ENCODE peak calls at places on chromosomes 16 and 17, in seven cellular contexts. T is activated CD4-positive, alpha-beta memory T cell treated with anti-CD3 and anti-CD28 coated beads for 36 hours; D is islet precursor cell; J is T follicular helper cell; R is esophagus muscularis mucosa; S is fibroblast of mammary gland; A is AML-193. E is an unnamed sample.

GRCh38 chr16:75546293-75546692 is 9.8 kb downstream of the TMEM231 start:
- DNase-seq in A (no peak), R (no peak), D (no peak), T (no peak), S (no peak), J (no peak), E (no peak)

GRCh38 chr16:8959921-8960787 is 3.6 kb downstream of the USP7 start:
- DNase-seq in D (no peak), J (no peak), S (peak; percentile 23), A (peak; percentile 42), T (peak; percentile 36), R (no peak), E (no peak)

GRCh38 chr17:2940352-2940751 is 123.1 kb downstream of the OR1D5 start:
- DNase-seq in R (no peak), T (no peak), A (no peak), D (peak; percentile 77), S (no peak), J (no peak), E (peak; percentile 23)

GRCh38 chr17:50768348-50768761 is 1.0 kb upstream of the ANKRD40CL start:
- DNase-seq in D (no peak), R (peak; percentile 86), S (no peak), T (no peak), A (no peak), J (no peak), E (no peak)

GRCh38 chr17:44349553-44350070 is 4.5 kb downstream of the GRN start:
- DNase-seq in A (no peak), T (no peak), J (no peak), S (no peak), D (no peak), R (no peak), E (no peak)

GRCh38 chr17:81197831-81198490 is 24.8 kb downstream of the CEP131 start:
- DNase-seq in J (no peak), R (no peak), A (no peak), D (no peak), S (no peak), T (no peak), E (no peak)

GRCh38 chr16:1619976-1620375 is 7.8 kb downstream of the CRAMP1 start:
- DNase-seq in T (no peak), D (no peak), S (no peak), A (no peak), J (no peak), R (no peak), E (no peak)

GRCh38 chr17:77961741-77962140 is 3.2 kb downstream of the TNRC6C start:
- DNase-seq in R (peak; percentile 53), T (no peak), A (no peak), D (no peak), J (no peak), S (no peak), E (no peak)

GRCh38 chr16:50396770-50397525 is 28.2 kb upstream of the BRD7 start:
- DNase-seq in T (peak; percentile 23), J (no peak), A (no peak), D (peak; percentile 96), S (peak; percentile 59), R (peak; percentile 53), E (no peak)

GRCh38 chr16:53207810-53208752 is 153.3 kb downstream of the CHD9 start:
- DNase-seq in J (no peak), R (no peak), T (no peak), A (peak; percentile 88), S (peak; percentile 89), D (peak; percentile 76), E (peak; percentile 74)

GRCh38 chr16:64362193-64362592 is 759.7 kb downstream of the CDH11 start:
- DNase-seq in J (no peak), D (peak; percentile 60), T (no peak), A (no peak), S (peak; percentile 67), R (no peak), E (no peak)

GRCh38 chr16:74577882-74578366 is 29.0 kb downstream of the GLG1 start:
- DNase-seq in J (no peak), S (peak; percentile 82), D (no peak), R (no peak), T (no peak), A (no peak), E (peak; percentile 69)

GRCh38 chr17:77089118-77089477 is 51.7 kb upstream of the SEC14L1 start:
- DNase-seq in J (no peak), R (no peak), T (peak; percentile 24), S (no peak), A (no peak), D (peak; percentile 67), E (no peak)

GRCh38 chr17:46862949-46863348 is 11.6 kb downstream of the WNT9B start:
- DNase-seq in A (no peak), J (no peak), S (no peak), R (no peak), T (no peak), D (no peak), E (no peak)

GRCh38 chr17:44376124-44376523 is 12.5 kb upstream of the FAM171A2 start:
- DNase-seq in D (peak; percentile 79), A (no peak), R (no peak), T (peak; percentile 40), S (peak; percentile 24), J (no peak), E (no peak)

E was measured in fibroblast of gingiva.